ENCODE peak calls at places on chromosome 15, in six cellular contexts. F is fibroblast of lung, G is Karpas-422, K is mesenchymal stem cell, Y is IMR-90, C is mesendoderm. Z is an unnamed sample.

GRCh38 chr15:49978171-49978570 is 140.9 kb downstream of the ATP8B4 start:
- DNase-seq in F (no peak), G (no peak), K (no peak), Y (no peak), C (no peak), Z (no peak)

GRCh38 chr15:38486946-38487345 is 33.0 kb downstream of the FAM98B start:
- DNase-seq in F (no peak), G (no peak), K (no peak), Y (peak; percentile 58), C (no peak), Z (no peak)

GRCh38 chr15:63246691-63247464 is 30.5 kb upstream of the APH1B start:
- DNase-seq in F (peak; percentile 98), G (peak; percentile 16), K (peak; percentile 92), Y (peak; percentile 91), C (no peak), Z (no peak)

GRCh38 chr15:72375501-72375845 is 341 bp downstream of the HEXA start:
- DNase-seq in F (no peak), G (peak; percentile 69), K (no peak), Y (no peak), C (no peak), Z (no peak)

GRCh38 chr15:96339662-96340347 is 9.3 kb downstream of the NR2F2 start:
- DNase-seq in F (peak; percentile 63), G (no peak), K (peak; percentile 53), Y (no peak), C (no peak), Z (no peak)

GRCh38 chr15:39172380-39173281 is 408.2 kb upstream of the THBS1 start:
- DNase-seq in F (peak; percentile 73), G (no peak), K (peak; percentile 80), Y (peak; percentile 79), C (no peak), Z (no peak)

GRCh38 chr15:64640146-64640868 is 135.1 kb downstream of the RBPMS2 start:
- DNase-seq in F (peak; percentile 41), G (no peak), K (peak; percentile 33), Y (no peak), C (no peak), Z (no peak)

GRCh38 chr15:50182233-50183013 is 427 bp downstream of the SLC27A2 start:
- DNase-seq in F (peak; percentile 24), G (no peak), K (peak; percentile 38), Y (peak; percentile 15), C (peak; percentile 34), Z (no peak)

GRCh38 chr15:68373028-68373427 is 58.9 kb downstream of the ITGA11 start:
- DNase-seq in F (no peak), G (no peak), K (no peak), Y (no peak), C (no peak), Z (no peak)

GRCh38 chr15:33148129-33148850 is 46.2 kb downstream of the FMN1 start:
- DNase-seq in F (no peak), G (no peak), K (no peak), Y (no peak), C (no peak), Z (no peak)

GRCh38 chr15:55253580-55253979 is 36.0 kb downstream of the RAB27A start:
- DNase-seq in F (peak; percentile 93), G (no peak), K (peak; percentile 91), Y (peak; percentile 89), C (no peak), Z (no peak)

GRCh38 chr15:44882499-44882968 is 74.0 kb upstream of the TERB2 start:
- DNase-seq in F (no peak), G (no peak), K (no peak), Y (no peak), C (no peak), Z (no peak)

GRCh38 chr15:63254991-63255390 is 22.4 kb upstream of the APH1B start:
- DNase-seq in F (no peak), G (peak; percentile 19), K (no peak), Y (no peak), C (no peak), Z (no peak)

GRCh38 chr15:50506121-50506520 is 40.3 kb downstream of the USP50 start:
- DNase-seq in F (no peak), G (no peak), K (no peak), Y (no peak), C (peak; percentile 57), Z (no peak)

GRCh38 chr15:32119694-32120330 is 89.5 kb downstream of the CHRNA7 start:
- DNase-seq in F (no peak), G (no peak), K (no peak), Y (no peak), C (peak; percentile 16), Z (no peak)
- H3K4me2 ChIP-seq in F (no peak overlapping the region), G (no peak overlapping the region), K (no peak overlapping the region), Y (no peak overlapping the region), C (no peak overlapping the region), Z (no peak overlapping the region)

GRCh38 chr15:57462391-57462790 is 86.1 kb downstream of the CGNL1 start:
- DNase-seq in F (peak; percentile 15), G (peak; percentile 42), K (no peak), Y (peak; percentile 4), C (no peak), Z (no peak)
- H3K27ac ChIP-seq in F (no peak overlapping the region), G (no peak overlapping the region), K (no peak overlapping the region), Y (no peak overlapping the region), C (no peak overlapping the region), Z (no peak overlapping the region)

GRCh38 chr15:82537351-82537908 is 2.8 kb downstream of the RPS17 start:
- DNase-seq in F (no peak), G (no peak), K (no peak), Y (no peak), C (no peak), Z (no peak)

GRCh38 chr15:82540055-82540983 is at the start of gene RPS17:
- DNase-seq in F (peak; percentile 96), G (peak; percentile 98), K (peak; percentile 95), Y (peak; percentile 93), C (peak; percentile 96), Z (peak; percentile 96)

GRCh38 chr15:82540984-82541431 is 751 bp upstream of the RPS17 start:
- DNase-seq in F (peak; percentile 34), G (no peak), K (no peak), Y (peak; percentile 38), C (peak; percentile 48), Z (no peak)

GRCh38 chr15:82539690-82540054 is 585 bp downstream of the RPS17 start:
- DNase-seq in F (no peak), G (peak; percentile 59), K (no peak), Y (no peak), C (no peak), Z (peak; percentile 37)

GRCh38 chr15:82538961-82539689 is 1.1 kb downstream of the RPS17 start:
- DNase-seq in F (no peak), G (peak; percentile 47), K (peak; percentile 34), Y (no peak), C (peak; percentile 38), Z (no peak)
- H3K36me3 ChIP-seq in F (peaks cover 19% of the 10 kb centered on the region), G (peaks cover 44% of the 10 kb centered on the region), K (peaks cover 51% of the 10 kb centered on the region), Y (peaks cover 37% of the 10 kb centered on the region), C (peaks cover 31% of the 10 kb centered on the region), Z (peaks cover 58% of the 10 kb centered on the region)

GRCh38 chr15:85394552-85395333 is 14.3 kb downstream of the AKAP13 start:
- DNase-seq in F (no peak), G (no peak), K (no peak), Y (no peak), C (no peak), Z (no peak)
- H3K4me2 ChIP-seq in F (no peak overlapping the region), G (peak overlapping the region; percentile 6), K (no peak overlapping the region), Y (no peak overlapping the region), C (no peak overlapping the region), Z (peak overlapping the region; percentile 2)

DNA sequence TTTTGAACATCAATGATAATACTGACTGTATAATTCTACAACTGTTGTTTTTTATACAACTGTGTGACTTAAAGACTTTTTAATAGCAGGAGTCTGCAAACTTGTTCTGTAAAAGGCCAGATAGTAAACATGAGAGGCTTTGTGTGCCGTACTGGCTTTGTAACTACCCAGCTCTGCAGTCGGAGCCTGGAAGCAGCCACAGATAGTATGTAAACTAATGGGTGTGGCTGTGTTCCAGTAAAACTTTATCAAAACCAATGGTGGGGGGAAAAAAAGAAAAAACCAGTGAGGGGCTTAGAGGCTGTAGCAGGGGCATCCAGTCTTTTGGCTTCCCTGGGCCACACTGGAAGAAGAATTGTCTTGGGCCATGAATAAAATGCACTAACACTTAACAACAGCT is 11.9 kb downstream of the ASB7 start:
- DNase-seq in F (no peak), G (no peak), K (no peak), Y (no peak), C (no peak), Z (no peak)
- H3K27ac ChIP-seq in F (no peak overlapping the region), G (no peak overlapping the region), K (no peak overlapping the region), Y (no peak overlapping the region), C (no peak overlapping the region), Z (no peak overlapping the region)

GRCh38 chr15:66043264-66043663 is 174.0 kb downstream of the RAB11A start:
- DNase-seq in F (no peak), G (no peak), K (no peak), Y (no peak), C (no peak), Z (no peak)
- H3K36me3 ChIP-seq in F (no peaks in the 10 kb centered on the region), G (no peaks in the 10 kb centered on the region), K (no peaks in the 10 kb centered on the region), Y (no peaks in the 10 kb centered on the region), C (no peaks in the 10 kb centered on the region), Z (no peaks in the 10 kb centered on the region)

GRCh38 chr15:40743466-40743865 is 11.6 kb downstream of the RMDN3 start:
- DNase-seq in F (no peak), G (no peak), K (no peak), Y (no peak), C (no peak), Z (no peak)

GRCh38 chr15:40737048-40737447 is 18.0 kb downstream of the RMDN3 start:
- DNase-seq in F (no peak), G (no peak), K (no peak), Y (peak; percentile 13), C (no peak), Z (no peak)

GRCh38 chr15:40739854-40740253 is 15.2 kb downstream of the RMDN3 start:
- DNase-seq in F (no peak), G (no peak), K (no peak), Y (no peak), C (peak; percentile 20), Z (no peak)

GRCh38 chr15:40736575-40736974 is 18.5 kb downstream of the RMDN3 start:
- DNase-seq in F (no peak), G (no peak), K (no peak), Y (no peak), C (no peak), Z (no peak)

GRCh38 chr15:40739042-40739441 is 16.0 kb downstream of the RMDN3 start:
- DNase-seq in F (no peak), G (no peak), K (no peak), Y (peak; percentile 38), C (peak; percentile 32), Z (no peak)
- H3K4me2 ChIP-seq in F (no peak overlapping the region), G (no peak overlapping the region), K (no peak overlapping the region), Y (no peak overlapping the region), C (no peak overlapping the region), Z (no peak overlapping the region)

DNA sequence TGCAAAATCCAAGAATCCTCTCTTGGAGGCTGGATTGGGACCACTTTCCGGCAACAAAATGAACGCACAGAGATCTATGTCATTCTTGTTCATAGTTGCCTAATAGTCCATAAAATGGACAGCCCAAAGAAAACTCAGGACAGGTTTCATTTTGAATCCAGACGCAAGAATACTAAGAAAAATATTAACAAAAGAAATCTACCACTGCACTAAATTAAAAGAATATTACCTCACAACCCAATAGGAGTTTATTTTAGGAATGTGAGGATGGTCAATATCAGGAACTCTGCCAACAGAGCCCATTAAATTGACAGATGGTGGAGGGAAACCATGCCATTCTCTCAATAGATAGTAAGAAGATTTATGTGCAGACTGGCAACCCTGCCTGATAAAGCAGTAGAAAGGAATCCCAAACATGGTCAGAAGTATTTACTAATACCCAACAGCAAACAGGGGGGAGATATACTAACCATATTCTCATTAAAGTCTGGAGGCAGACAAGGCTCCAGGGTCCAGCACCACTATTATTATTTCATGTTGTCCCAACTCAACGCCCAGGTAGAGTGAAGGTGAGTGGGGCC is 127.6 kb downstream of the SMAD6 start:
- DNase-seq in F (no peak), G (no peak), K (no peak), Y (no peak), C (no peak), Z (no peak)
- H3K27ac ChIP-seq in F (no peak overlapping the region), G (no peak overlapping the region), K (no peak overlapping the region), Y (no peak overlapping the region), C (no peak overlapping the region), Z (no peak overlapping the region)

Z was measured in OCI-LY7.